ENCODE peak calls at places on chromosome 21, in eight cellular contexts. One of them, this sample, is unnamed.

GRCh38 chr21:34200288-34200905 is 127.0 kb downstream of the MRPS6 start:
- DNase-seq in head of caudate nucleus: no peak
- DNase-seq in NCI-H460: no peak
- DNase-seq in D341Med: no peak
- DNase-seq in stimulated activated CD8-positive, alpha-beta memory T cell treated with anti-CD3 and anti-CD28 coated beads, Interleukin-2, amount 100 ng/mL, for 48 hours: no peak
- DNase-seq in NCI-H1092 treated with DMSO at 0.1 percent for 48 hours: no peak
- DNase-seq in transverse colon: no peak
- DNase-seq in epithelial cell of esophagus: no peak
- DNase-seq in this sample: peak

GRCh38 chr21:34630536-34631143 is 15.7 kb upstream of the RCAN1 start:
- DNase-seq in head of caudate nucleus: peak
- DNase-seq in NCI-H460: peak
- DNase-seq in D341Med: peak
- DNase-seq in stimulated activated CD8-positive, alpha-beta memory T cell treated with anti-CD3 and anti-CD28 coated beads, Interleukin-2, amount 100 ng/mL, for 48 hours: no peak
- DNase-seq in NCI-H1092 treated with DMSO at 0.1 percent for 48 hours: peak
- DNase-seq in transverse colon: no peak
- DNase-seq in epithelial cell of esophagus: peak
- DNase-seq in this sample: peak

GRCh38 chr21:42672699-42673458 is 19.5 kb downstream of the PDE9A start:
- DNase-seq in head of caudate nucleus: peak
- DNase-seq in NCI-H460: no peak
- DNase-seq in D341Med: no peak
- DNase-seq in stimulated activated CD8-positive, alpha-beta memory T cell treated with anti-CD3 and anti-CD28 coated beads, Interleukin-2, amount 100 ng/mL, for 48 hours: no peak
- DNase-seq in NCI-H1092 treated with DMSO at 0.1 percent for 48 hours: no peak
- DNase-seq in transverse colon: no peak
- DNase-seq in epithelial cell of esophagus: peak
- DNase-seq in this sample: peak

GRCh38 chr21:26795866-26796329 is 49.3 kb downstream of the ADAMTS1 start:
- DNase-seq in head of caudate nucleus: peak
- DNase-seq in NCI-H460: peak
- DNase-seq in D341Med: no peak
- DNase-seq in stimulated activated CD8-positive, alpha-beta memory T cell treated with anti-CD3 and anti-CD28 coated beads, Interleukin-2, amount 100 ng/mL, for 48 hours: no peak
- DNase-seq in NCI-H1092 treated with DMSO at 0.1 percent for 48 hours: peak
- DNase-seq in transverse colon: peak
- DNase-seq in epithelial cell of esophagus: peak
- DNase-seq in this sample: peak

GRCh38 chr21:45323487-45324380 is 36.0 kb upstream of the POFUT2 start:
- DNase-seq in head of caudate nucleus: no peak
- DNase-seq in NCI-H460: no peak
- DNase-seq in D341Med: no peak
- DNase-seq in stimulated activated CD8-positive, alpha-beta memory T cell treated with anti-CD3 and anti-CD28 coated beads, Interleukin-2, amount 100 ng/mL, for 48 hours: no peak
- DNase-seq in NCI-H1092 treated with DMSO at 0.1 percent for 48 hours: no peak
- DNase-seq in transverse colon: no peak
- DNase-seq in epithelial cell of esophagus: no peak
- DNase-seq in this sample: peak

GRCh38 chr21:39923441-39923840 is 56.2 kb downstream of the PCP4 start:
- DNase-seq in head of caudate nucleus: no peak
- DNase-seq in NCI-H460: no peak
- DNase-seq in D341Med: no peak
- DNase-seq in stimulated activated CD8-positive, alpha-beta memory T cell treated with anti-CD3 and anti-CD28 coated beads, Interleukin-2, amount 100 ng/mL, for 48 hours: no peak
- DNase-seq in NCI-H1092 treated with DMSO at 0.1 percent for 48 hours: no peak
- DNase-seq in transverse colon: no peak
- DNase-seq in epithelial cell of esophagus: no peak
- DNase-seq in this sample: no peak

GRCh38 chr21:44375281-44375651 is 21.8 kb downstream of the TRPM2 start:
- DNase-seq in head of caudate nucleus: no peak
- DNase-seq in NCI-H460: no peak
- DNase-seq in D341Med: no peak
- DNase-seq in stimulated activated CD8-positive, alpha-beta memory T cell treated with anti-CD3 and anti-CD28 coated beads, Interleukin-2, amount 100 ng/mL, for 48 hours: no peak
- DNase-seq in NCI-H1092 treated with DMSO at 0.1 percent for 48 hours: no peak
- DNase-seq in transverse colon: peak
- DNase-seq in epithelial cell of esophagus: no peak
- DNase-seq in this sample: no peak

GRCh38 chr21:14361958-14362357 is 21.0 kb downstream of the HSPA13 start:
- DNase-seq in head of caudate nucleus: no peak
- DNase-seq in NCI-H460: no peak
- DNase-seq in D341Med: no peak
- DNase-seq in stimulated activated CD8-positive, alpha-beta memory T cell treated with anti-CD3 and anti-CD28 coated beads, Interleukin-2, amount 100 ng/mL, for 48 hours: no peak
- DNase-seq in NCI-H1092 treated with DMSO at 0.1 percent for 48 hours: no peak
- DNase-seq in transverse colon: no peak
- DNase-seq in epithelial cell of esophagus: peak
- DNase-seq in this sample: peak